ENCODE peak calls at places on chromosomes 11 and 22, in four cellular contexts. J, E, Y and C are unnamed samples.
A peak's percentile ranks its signal among the peaks of the same experiment; 100 is the strongest.

GRCh38 chr22:27850000-27850465 is 48.5 kb upstream of the MN1 start:
- DNase-seq in J (no peak), E (no peak), Y (no peak), C (no peak)

GRCh38 chr22:37330200-37331033 is 48.1 kb downstream of the CYTH4 start:
- DNase-seq in J (peak; percentile 41), E (peak; percentile 69), Y (peak; percentile 52), C (no peak)

GRCh38 chr11:85809881-85810280 is 1.1 kb downstream of the SYTL2 start:
- DNase-seq in J (no peak), E (peak; percentile 2), Y (no peak), C (no peak)

GRCh38 chr11:9617960-9618359 is 44.5 kb downstream of the WEE1 start:
- DNase-seq in J (peak; percentile 91), E (no peak), Y (no peak), C (no peak)

GRCh38 chr11:77170107-77170506 is 42.1 kb downstream of the MYO7A start:
- DNase-seq in J (no peak), E (no peak), Y (no peak), C (no peak)

GRCh38 chr11:19524171-19524671 is 188.4 kb upstream of the NAV2 start:
- DNase-seq in J (no peak), E (no peak), Y (peak; percentile 24), C (no peak)

GRCh38 chr11:121714356-121714755 is 261.6 kb upstream of the SORL1-AS1 start:
- DNase-seq in J (peak; percentile 30), E (no peak), Y (no peak), C (no peak)

GRCh38 chr11:47004595-47005033 is 68.1 kb downstream of the CSTPP1 start:
- DNase-seq in J (peak; percentile 98), E (no peak), Y (peak; percentile 27), C (no peak)

GRCh38 chr22:48574776-48575566 is 1252.7 kb downstream of the BRD1 start:
- DNase-seq in J (peak; percentile 42), E (peak; percentile 83), Y (peak; percentile 87), C (no peak)

GRCh38 chr11:102144357-102145342 is 34.4 kb downstream of the YAP1 start:
- DNase-seq in J (peak; percentile 70), E (no peak), Y (no peak), C (no peak)

GRCh38 chr22:21697866-21698265 is 32.1 kb downstream of the PPIL2 start:
- DNase-seq in J (peak; percentile 63), E (no peak), Y (no peak), C (no peak)

GRCh38 chr11:19628018-19628417 is 84.6 kb upstream of the NAV2 start:
- DNase-seq in J (peak; percentile 98), E (no peak), Y (no peak), C (no peak)

GRCh38 chr11:65293909-65294381 is 20.7 kb upstream of the CDC42EP2 start:
- DNase-seq in J (no peak), E (no peak), Y (no peak), C (no peak)

GRCh38 chr11:2535673-2536439 is 91.0 kb downstream of the KCNQ1 start:
- DNase-seq in J (no peak), E (no peak), Y (no peak), C (no peak)

GRCh38 chr11:46381836-46382643 is 571 bp downstream of the MDK start:
- DNase-seq in J (peak; percentile 43), E (peak; percentile 73), Y (no peak), C (no peak)

GRCh38 chr11:128415539-128415938 is 171.8 kb downstream of the ETS1 start:
- DNase-seq in J (no peak), E (no peak), Y (no peak), C (no peak)

GRCh38 chr22:32800158-32800557 is 1.3 kb upstream of the TIMP3 start:
- DNase-seq in J (peak; percentile 51), E (no peak), Y (no peak), C (no peak)

GRCh38 chr11:39365809-39366436 is 2093.5 kb downstream of the LRRC4C start:
- DNase-seq in J (peak; percentile 35), E (no peak), Y (no peak), C (no peak)

GRCh38 chr22:46634011-46634699 is 14.0 kb downstream of the GRAMD4 start:
- DNase-seq in J (no peak), E (no peak), Y (no peak), C (no peak)

GRCh38 chr11:12455938-12456337 is 78.6 kb downstream of the PARVA start:
- DNase-seq in J (peak; percentile 80), E (no peak), Y (no peak), C (no peak)

GRCh38 chr22:17792289-17792688 is 18.0 kb upstream of the BID start:
- DNase-seq in J (no peak), E (no peak), Y (no peak), C (no peak)

GRCh38 chr22:45969414-45969799 is 7.6 kb downstream of the WNT7B start:
- DNase-seq in J (no peak), E (no peak), Y (no peak), C (no peak)

GRCh38 chr11:4830909-4831308 is 9.8 kb downstream of the OR51F2 start:
- DNase-seq in J (no peak), E (no peak), Y (no peak), C (no peak)

GRCh38 chr22:23750744-23751440 is at the start of gene ZNF70:
- DNase-seq in J (peak; percentile 92), E (peak; percentile 84), Y (peak; percentile 91), C (no peak)

GRCh38 chr22:29511126-29511854 is 31.3 kb downstream of the NEFH start:
- DNase-seq in J (no peak), E (no peak), Y (no peak), C (no peak)

GRCh38 chr22:20324139-20324516 is 4.3 kb upstream of the DGCR6L start:
- DNase-seq in J (peak; percentile 71), E (no peak), Y (no peak), C (no peak)

GRCh38 chr22:48098243-48098935 is 1335.9 kb downstream of the TBC1D22A start:
- DNase-seq in J (no peak), E (no peak), Y (no peak), C (no peak)

GRCh38 chr22:19787849-19788141 is 27.2 kb downstream of the TBX1 start:
- DNase-seq in J (no peak), E (no peak), Y (no peak), C (no peak)

GRCh38 chr22:39123811-39124668 is 27.0 kb downstream of the APOBEC3H start:
- DNase-seq in J (no peak), E (no peak), Y (no peak), C (no peak)

GRCh38 chr11:122101625-122102291 is 14.3 kb downstream of the BLID start:
- DNase-seq in J (peak; percentile 89), E (peak; percentile 75), Y (no peak), C (peak; percentile 92)

GRCh38 chr11:73244589-73245240 is 26.6 kb downstream of the P2RY2 start:
- DNase-seq in J (no peak), E (no peak), Y (no peak), C (no peak)

GRCh38 chr11:32435511-32435946 is at the start of gene WT1:
- DNase-seq in J (no peak), E (no peak), Y (peak; percentile 26), C (no peak)

GRCh38 chr22:25729016-25729415 is 13.0 kb upstream of the MYO18B start:
- DNase-seq in J (no peak), E (no peak), Y (no peak), C (no peak)

GRCh38 chr22:49481651-49482399 is 345.8 kb downstream of the BRD1 start:
- DNase-seq in J (no peak), E (no peak), Y (no peak), C (no peak)

GRCh38 chr22:45452565-45453449 is 39.3 kb downstream of the RIBC2 start:
- DNase-seq in J (peak; percentile 86), E (no peak), Y (no peak), C (no peak)

GRCh38 chr11:68581439-68581838 is 102.9 kb upstream of the GAL start:
- DNase-seq in J (no peak), E (no peak), Y (no peak), C (peak; percentile 26)

GRCh38 chr11:85725510-85726258 is 39.7 kb upstream of the CCDC89 start:
- DNase-seq in J (peak; percentile 82), E (no peak), Y (no peak), C (no peak)

GRCh38 chr11:43898574-43898973 is 17.9 kb downstream of the ALKBH3 start:
- DNase-seq in J (no peak), E (no peak), Y (no peak), C (no peak)

GRCh38 chr22:46602025-46602424 is 18.2 kb upstream of the GRAMD4 start:
- DNase-seq in J (no peak), E (no peak), Y (no peak), C (no peak)